ENCODE peak calls at places on chromosome 4, in ten cellular contexts. X, O, H, P, J, U, C, B, D and M are unnamed samples.

GRCh38 chr4:138055890-138056289 is 186.3 kb downstream of the SLC7A11 start:
- DNase-seq in C (no peak), D (no peak), H (no peak), X (no peak), B (no peak), J (no peak), P (peak; percentile 52), U (peak; percentile 91), O (no peak), M (no peak)

GRCh38 chr4:34181311-34181808 is 2063.0 kb downstream of the ARAP2 start:
- DNase-seq in D (peak; percentile 96), C (no peak), U (peak; percentile 97), O (peak; percentile 94), H (no peak), P (peak; percentile 94), J (no peak), X (no peak), B (no peak), M (no peak)

GRCh38 chr4:6710282-6710681 is 617 bp upstream of the MRFAP1L1 start:
- DNase-seq in H (no peak), O (no peak), C (no peak), D (no peak), U (no peak), J (no peak), P (no peak), B (no peak), X (no peak), M (no peak)

GRCh38 chr4:86498560-86499166 is 95.5 kb upstream of the PTPN13 start:
- DNase-seq in C (no peak), D (peak; percentile 76), H (no peak), J (no peak), P (peak; percentile 25), X (peak; percentile 22), B (peak; percentile 77), O (peak; percentile 56), U (peak; percentile 60), M (no peak)

GRCh38 chr4:127604949-127605709 is 27.6 kb upstream of the INTU start:
- DNase-seq in U (peak; percentile 54), P (no peak), X (no peak), C (no peak), J (no peak), O (peak; percentile 31), B (peak; percentile 25), D (peak; percentile 43), H (no peak), M (no peak)

GRCh38 chr4:107818301-107818910 is 6.3 kb upstream of the SGMS2 start:
- DNase-seq in J (no peak), C (no peak), P (no peak), O (peak; percentile 60), B (no peak), H (no peak), U (peak; percentile 49), D (peak; percentile 84), X (no peak), M (no peak)

GRCh38 chr4:155001229-155001628 is 207.2 kb upstream of the NPY2R start:
- DNase-seq in H (no peak), J (no peak), O (no peak), D (no peak), C (no peak), X (no peak), B (no peak), U (no peak), P (no peak), M (no peak)

GRCh38 chr4:138235419-138235952 is 6.7 kb downstream of the SLC7A11 start:
- DNase-seq in H (no peak), X (no peak), P (peak; percentile 69), D (peak; percentile 71), U (peak; percentile 89), O (peak; percentile 82), C (no peak), J (no peak), B (no peak), M (no peak)

GRCh38 chr4:73620115-73620792 is at the start of gene RASSF6:
- DNase-seq in B (peak; percentile 41), P (no peak), D (peak; percentile 96), U (peak; percentile 88), H (peak; percentile 4), J (peak; percentile 64), X (peak; percentile 71), C (no peak), O (no peak), M (peak; percentile 3)

GRCh38 chr4:18938343-18939109 is 917.0 kb upstream of the LCORL start:
- DNase-seq in C (no peak), O (no peak), P (no peak), J (no peak), H (no peak), B (peak; percentile 1), D (peak; percentile 80), U (no peak), X (no peak), M (no peak)

GRCh38 chr4:97074531-97074930 is 1068.7 kb downstream of the STPG2 start:
- DNase-seq in D (no peak), J (no peak), X (no peak), C (no peak), U (no peak), O (no peak), B (no peak), P (no peak), H (no peak), M (no peak)

GRCh38 chr4:113700602-113701150 is 60.9 kb downstream of the CAMK2D start:
- DNase-seq in D (no peak), P (no peak), H (no peak), B (no peak), O (peak; percentile 48), J (no peak), C (no peak), U (no peak), X (no peak), M (no peak)

GRCh38 chr4:121209171-121209570 is 45.0 kb upstream of the TNIP3 start:
- DNase-seq in H (no peak), C (no peak), O (no peak), U (no peak), D (no peak), X (no peak), B (no peak), J (no peak), P (no peak), M (no peak)

GRCh38 chr4:1777822-1778641 is 15.1 kb upstream of the FGFR3 start:
- DNase-seq in X (peak; percentile 81), D (peak; percentile 48), B (no peak), C (peak; percentile 37), O (peak; percentile 4), J (no peak), H (no peak), P (no peak), U (peak; percentile 49), M (no peak)

GRCh38 chr4:7905461-7905915 is 34.2 kb downstream of the AFAP1 start:
- DNase-seq in X (no peak), U (no peak), B (no peak), J (no peak), P (no peak), D (no peak), H (no peak), C (no peak), O (peak; percentile 63), M (no peak)

GRCh38 chr4:8192748-8193738 is 6.0 kb upstream of the SH3TC1 start:
- DNase-seq in U (peak; percentile 80), D (peak; percentile 64), X (peak; percentile 46), O (peak; percentile 51), B (peak; percentile 93), C (no peak), J (peak; percentile 68), H (no peak), P (no peak), M (no peak)

GRCh38 chr4:3670521-3671519 is 95.4 kb upstream of the ADRA2C start:
- DNase-seq in O (no peak), B (no peak), D (no peak), C (no peak), P (no peak), J (peak; percentile 56), X (no peak), U (no peak), H (no peak), M (no peak)

GRCh38 chr4:26207631-26208030 is 113.2 kb upstream of the RBPJ start:
- DNase-seq in B (no peak), U (peak; percentile 37), D (no peak), P (no peak), H (no peak), C (no peak), J (no peak), X (no peak), O (no peak), M (no peak)

GRCh38 chr4:109671350-109671749 is 31.9 kb downstream of the CASP6 start:
- DNase-seq in J (no peak), C (no peak), P (no peak), O (peak; percentile 6), D (no peak), B (no peak), U (no peak), X (no peak), H (no peak), M (no peak)

GRCh38 chr4:55358668-55359067 is 12.6 kb downstream of the SRD5A3 start:
- DNase-seq in H (no peak), O (peak; percentile 89), J (no peak), X (no peak), C (no peak), B (peak; percentile 50), D (peak; percentile 62), U (peak; percentile 95), P (peak; percentile 74), M (no peak)

GRCh38 chr4:169811476-169811875 is 53.7 kb upstream of the HPF1 start:
- DNase-seq in C (no peak), J (no peak), P (no peak), B (no peak), U (no peak), H (no peak), O (no peak), D (no peak), X (no peak), M (no peak)

GRCh38 chr4:158722291-158722916 is 792 bp downstream of the PPID start:
- DNase-seq in O (peak; percentile 46), H (peak; percentile 9), P (peak; percentile 23), J (no peak), D (peak; percentile 63), U (peak; percentile 51), X (peak; percentile 8), B (peak; percentile 33), C (no peak), M (no peak)

GRCh38 chr4:138562544-138562961 is 320.4 kb upstream of the SLC7A11 start:
- DNase-seq in O (peak; percentile 45), U (peak; percentile 55), B (peak; percentile 33), P (no peak), D (peak; percentile 39), H (no peak), J (no peak), X (no peak), C (no peak), M (no peak)

GRCh38 chr4:176077561-176077960 is 11.9 kb downstream of the WDR17 start:
- DNase-seq in D (peak; percentile 6), B (no peak), O (no peak), J (no peak), U (peak; percentile 40), P (no peak), X (no peak), C (no peak), H (no peak), M (no peak)

GRCh38 chr4:148874331-148874730 is 432.1 kb upstream of the NR3C2 start:
- DNase-seq in P (no peak), B (no peak), D (no peak), J (no peak), U (peak; percentile 38), C (no peak), X (no peak), H (no peak), O (no peak), M (no peak)

GRCh38 chr4:56252561-56253152 is 134.6 kb downstream of the AASDH start:
- DNase-seq in H (no peak), U (no peak), D (no peak), X (no peak), J (no peak), O (no peak), C (no peak), B (no peak), P (no peak), M (no peak)

GRCh38 chr4:158538176-158538575 is 16.5 kb downstream of the RXFP1 start:
- DNase-seq in P (no peak), B (no peak), U (peak; percentile 83), D (peak; percentile 62), O (peak; percentile 86), H (no peak), X (no peak), C (no peak), J (no peak), M (no peak)

GRCh38 chr4:15161439-15161838 is 159.2 kb downstream of the CPEB2 start:
- DNase-seq in X (no peak), B (no peak), O (peak; percentile 30), D (no peak), P (no peak), H (no peak), U (no peak), J (no peak), C (no peak), M (no peak)